ENCODE peak calls at places on chromosomes 16 and 17, in five cellular contexts. V is foreskin fibroblast; G is HTR-8/SVneo; D is activated CD8-positive, alpha-beta memory T cell treated with anti-CD3 and anti-CD28 coated beads for 1 hour; J is mammary epithelial cell. Q is an unnamed sample.

GRCh38 chr16:12646490-12647274 is 157.0 kb downstream of the CPPED1 start:
- DNase-seq in V (peak; percentile 64), G (no peak), D (no peak), J (no peak), Q (no peak)

GRCh38 chr17:82303944-82304808 is 13.2 kb downstream of the CD7 start:
- DNase-seq in V (no peak), G (no peak), D (no peak), J (no peak), Q (no peak)

GRCh38 chr17:76243826-76244679 is 3.8 kb upstream of the RNF157 start:
- DNase-seq in V (peak; percentile 85), G (no peak), D (no peak), J (no peak), Q (no peak)

GRCh38 chr16:81679721-81680430 is 99.2 kb upstream of the PLCG2 start:
- DNase-seq in V (no peak), G (no peak), D (no peak), J (no peak), Q (no peak)

GRCh38 chr17:32912218-32912897 is 15.6 kb upstream of the TMEM98 start:
- DNase-seq in V (peak; percentile 83), G (no peak), D (no peak), J (no peak), Q (no peak)

GRCh38 chr16:27232061-27232841 is 28.9 kb downstream of the KDM8 start:
- DNase-seq in V (no peak), G (no peak), D (no peak), J (no peak), Q (no peak)

GRCh38 chr17:7497228-7497627 is 13.1 kb downstream of the POLR2A start:
- DNase-seq in V (no peak), G (no peak), D (no peak), J (no peak), Q (no peak)

GRCh38 chr16:73082608-73083007 is 34.7 kb upstream of the ZFHX3 start:
- DNase-seq in V (peak; percentile 96), G (peak; percentile 80), D (no peak), J (peak; percentile 98), Q (no peak)

GRCh38 chr16:83717814-83718213 is 90.0 kb upstream of the HSBP1 start:
- DNase-seq in V (peak; percentile 18), G (peak; percentile 34), D (no peak), J (peak; percentile 33), Q (no peak)

GRCh38 chr16:30914849-30915248 is 8.5 kb upstream of the FBXL19 start:
- DNase-seq in V (no peak), G (no peak), D (no peak), J (no peak), Q (no peak)

GRCh38 chr17:71592431-71592830 is 528.4 kb upstream of the SOX9 start:
- DNase-seq in V (no peak), G (no peak), D (no peak), J (no peak), Q (no peak)

GRCh38 chr17:16945513-16946201 is 26.3 kb downstream of the TNFRSF13B start:
- DNase-seq in V (no peak), G (no peak), D (no peak), J (no peak), Q (no peak)

GRCh38 chr16:30567160-30567990 is 4.1 kb downstream of the ZNF688 start:
- DNase-seq in V (no peak), G (no peak), D (no peak), J (peak; percentile 94), Q (no peak)

GRCh38 chr16:4465977-4466779 is 8.2 kb downstream of the NMRAL1 start:
- DNase-seq in V (no peak), G (no peak), D (peak; percentile 33), J (no peak), Q (no peak)

GRCh38 chr17:74646231-74646630 is 22.7 kb upstream of the CD300E start:
- DNase-seq in V (no peak), G (peak; percentile 51), D (no peak), J (peak; percentile 19), Q (no peak)

GRCh38 chr17:67477687-67478086 is 100.6 kb downstream of the PITPNC1 start:
- DNase-seq in V (peak; percentile 78), G (no peak), D (no peak), J (peak; percentile 76), Q (no peak)

GRCh38 chr16:57720142-57720575 is 15.4 kb upstream of the KATNB1 start:
- DNase-seq in V (peak; percentile 74), G (peak; percentile 66), D (peak; percentile 11), J (peak; percentile 39), Q (no peak)

GRCh38 chr17:70378005-70378404 is 208.7 kb downstream of the KCNJ2 start:
- DNase-seq in V (no peak), G (no peak), D (no peak), J (no peak), Q (no peak)

GRCh38 chr16:24839347-24839972 is 6.3 kb upstream of the SLC5A11 start:
- DNase-seq in V (no peak), G (no peak), D (no peak), J (no peak), Q (no peak)

GRCh38 chr16:87486282-87486681 is 6.5 kb downstream of the ZCCHC14 start:
- DNase-seq in V (no peak), G (no peak), D (no peak), J (no peak), Q (no peak)

GRCh38 chr16:6682142-6682811 is 650.4 kb upstream of the RBFOX1 start:
- DNase-seq in V (no peak), G (no peak), D (no peak), J (no peak), Q (no peak)

GRCh38 chr17:21678451-21679081 is 13.8 kb upstream of the KCNJ18 start:
- DNase-seq in V (no peak), G (no peak), D (no peak), J (no peak), Q (no peak)

GRCh38 chr17:48240562-48241130 is 133.1 kb downstream of the SNX11 start:
- DNase-seq in V (peak; percentile 63), G (peak; percentile 49), D (no peak), J (peak; percentile 42), Q (no peak)

GRCh38 chr16:1390239-1390638 is 24.3 kb downstream of the UNKL start:
- DNase-seq in V (no peak), G (no peak), D (no peak), J (no peak), Q (no peak)

GRCh38 chr17:41171881-41172280 is 3.9 kb upstream of the KRTAP4-3 start:
- DNase-seq in V (peak; percentile 88), G (no peak), D (no peak), J (peak; percentile 11), Q (no peak)

GRCh38 chr16:77131398-77131797 is 59.6 kb upstream of the MON1B start:
- DNase-seq in V (no peak), G (no peak), D (no peak), J (no peak), Q (no peak)

GRCh38 chr17:30333503-30334240 is at the start of gene TMIGD1:
- DNase-seq in V (no peak), G (no peak), D (no peak), J (peak; percentile 70), Q (no peak)

GRCh38 chr16:88753191-88753590 is 31.8 kb downstream of the PIEZO1 start:
- DNase-seq in V (no peak), G (no peak), D (no peak), J (no peak), Q (no peak)

GRCh38 chr16:68936729-68937631 is 93.6 kb downstream of the TANGO6 start:
- DNase-seq in V (peak; percentile 14), G (peak; percentile 67), D (no peak), J (peak; percentile 98), Q (no peak)

GRCh38 chr16:74760007-74760767 is 14.4 kb downstream of the FA2H start:
- DNase-seq in V (peak; percentile 58), G (peak; percentile 73), D (no peak), J (peak; percentile 11), Q (no peak)

GRCh38 chr16:66551788-66552287 is 538 bp upstream of the CKLF start:
- DNase-seq in V (no peak), G (no peak), D (no peak), J (no peak), Q (no peak)

GRCh38 chr17:29140051-29140582 is 40.1 kb downstream of the MYO18A start:
- DNase-seq in V (peak; percentile 91), G (no peak), D (peak; percentile 65), J (peak; percentile 45), Q (peak; percentile 86)